ENCODE peak calls at places on chromosomes 13 and 19, in four cellular contexts. D, F, K and P are unnamed samples.
A peak's percentile ranks its signal among the peaks of the same experiment; 100 is the strongest.

GRCh38 chr13:24540236-24541126 is 27.9 kb upstream of the PARP4 start:
- DNase-seq in D (peak; percentile 32), F (no peak), K (peak; percentile 2), P (peak; percentile 5)

GRCh38 chr19:46713781-46714522 is 3.0 kb downstream of the PRKD2 start:
- DNase-seq in D (peak; percentile 94), F (no peak), K (peak; percentile 75), P (peak; percentile 63)

GRCh38 chr19:45677351-45678230 is 9.6 kb downstream of the GIPR start:
- DNase-seq in D (peak; percentile 51), F (peak; percentile 81), K (peak; percentile 94), P (peak; percentile 90)

GRCh38 chr13:104382941-104383340 is 1316.7 kb upstream of the SLC10A2 start:
- DNase-seq in D (no peak), F (no peak), K (no peak), P (no peak)

GRCh38 chr19:55117063-55117635 is 288 bp downstream of the PPP1R12C start:
- DNase-seq in D (no peak), F (no peak), K (no peak), P (peak; percentile 37)

GRCh38 chr13:61774903-61775302 is 359.3 kb upstream of the PCDH20 start:
- DNase-seq in D (no peak), F (no peak), K (no peak), P (no peak)

GRCh38 chr19:1080360-1081161 is 13.6 kb downstream of the ARHGAP45 start:
- DNase-seq in D (no peak), F (no peak), K (no peak), P (no peak)

GRCh38 chr13:39982745-39983144 is 327.3 kb downstream of the COG6 start:
- DNase-seq in D (no peak), F (no peak), K (no peak), P (no peak)

GRCh38 chr19:46828484-46828883 is 22.2 kb downstream of the AP2S1 start:
- DNase-seq in D (no peak), F (no peak), K (no peak), P (no peak)

GRCh38 chr19:56942749-56943148 is 102.2 kb upstream of the PEG3 start:
- DNase-seq in D (peak; percentile 12), F (no peak), K (no peak), P (no peak)

GRCh38 chr13:99280166-99280565 is 22.0 kb upstream of the GPR18 start:
- DNase-seq in D (no peak), F (no peak), K (no peak), P (no peak)

GRCh38 chr13:49690133-49690989 is 925 bp downstream of the EBPL start:
- DNase-seq in D (peak; percentile 19), F (no peak), K (peak; percentile 89), P (peak; percentile 38)

GRCh38 chr13:50227356-50227755 is 212.1 kb downstream of the KCNRG start:
- DNase-seq in D (no peak), F (no peak), K (no peak), P (no peak)

GRCh38 chr13:110478405-110479214 is 82.9 kb downstream of the RAB20 start:
- DNase-seq in D (no peak), F (no peak), K (no peak), P (no peak)

GRCh38 chr13:44158741-44159632 is 214.6 kb upstream of the SERP2 start:
- DNase-seq in D (no peak), F (no peak), K (no peak), P (no peak)

GRCh38 chr13:38758278-38758677 is 71.4 kb downstream of the FREM2 start:
- DNase-seq in D (no peak), F (no peak), K (no peak), P (no peak)

GRCh38 chr19:55206664-55207500 is 2.4 kb downstream of the PTPRH start:
- DNase-seq in D (peak; percentile 98), F (no peak), K (peak; percentile 93), P (peak; percentile 77)

GRCh38 chr13:106691251-106691650 is 123.3 kb upstream of the ARGLU1 start:
- DNase-seq in D (no peak), F (no peak), K (no peak), P (no peak)

GRCh38 chr19:7871530-7872305 is 2.5 kb downstream of the PRR36 start:
- DNase-seq in D (peak; percentile 85), F (peak; percentile 38), K (peak; percentile 83), P (peak; percentile 79)

GRCh38 chr19:11203194-11204075 is 6.1 kb upstream of the KANK2 start:
- DNase-seq in D (peak; percentile 89), F (no peak), K (peak; percentile 35), P (peak; percentile 73)

GRCh38 chr13:49308104-49308875 is 60.6 kb downstream of the CDADC1 start:
- DNase-seq in D (no peak), F (no peak), K (peak; percentile 63), P (no peak)

GRCh38 chr19:52453324-52454094 is at the start of gene ZNF578:
- DNase-seq in D (peak; percentile 63), F (no peak), K (no peak), P (no peak)

GRCh38 chr19:14683439-14683838 is 6.4 kb upstream of the ZNF333 start:
- DNase-seq in D (no peak), F (no peak), K (no peak), P (no peak)

GRCh38 chr19:32318884-32319520 is 26.4 kb upstream of the ZNF507 start:
- DNase-seq in D (peak; percentile 50), F (no peak), K (no peak), P (peak; percentile 60)

GRCh38 chr13:28012896-28013295 is 24.4 kb upstream of the URAD start:
- DNase-seq in D (no peak), F (peak; percentile 74), K (no peak), P (no peak)

GRCh38 chr13:80712026-80712425 is 371.1 kb upstream of the SPRY2 start:
- DNase-seq in D (no peak), F (no peak), K (no peak), P (no peak)

GRCh38 chr13:106118050-106118449 is 417.4 kb downstream of the EFNB2 start:
- DNase-seq in D (no peak), F (no peak), K (no peak), P (no peak)

GRCh38 chr19:50835103-50835784 is 1.9 kb upstream of the KLK15 start:
- DNase-seq in D (no peak), F (no peak), K (no peak), P (no peak)

GRCh38 chr13:37306778-37307544 is 201.5 kb upstream of the CSNK1A1L start:
- DNase-seq in D (no peak), F (no peak), K (no peak), P (no peak)

GRCh38 chr13:44651724-44652123 is 75.6 kb upstream of the TSC22D1 start:
- DNase-seq in D (no peak), F (no peak), K (no peak), P (no peak)

GRCh38 chr19:36939153-36939552 is 23.0 kb downstream of the ZNF568 start:
- DNase-seq in D (no peak), F (no peak), K (no peak), P (no peak)

GRCh38 chr19:13756210-13756609 is 8.1 kb upstream of the MRI1 start:
- DNase-seq in D (no peak), F (no peak), K (no peak), P (no peak)

GRCh38 chr13:66410314-66410713 is 819.8 kb downstream of the PCDH9 start:
- DNase-seq in D (no peak), F (no peak), K (no peak), P (no peak)
- TF ChIP-seq TARDBP in D (no peak), F (no peak), K (no peak), P (no peak)

GRCh38 chr13:100584901-100585300 is 3.7 kb downstream of the GGACT start:
- DNase-seq in D (no peak), F (no peak), K (no peak), P (no peak)
- TF ChIP-seq FOXM1 in D (no peak), F (no peak), K (no peak), P (no peak)

GRCh38 chr19:30395283-30395682 is 23.1 kb downstream of the ZNF536 start:
- DNase-seq in D (no peak), F (no peak), K (no peak), P (no peak)
- TF ChIP-seq TARDBP in D (no peak), F (no peak), K (no peak), P (no peak)

GRCh38 chr19:35518313-35518712 is 4.9 kb upstream of the DMKN start:
- DNase-seq in D (no peak), F (no peak), K (no peak), P (no peak)
- TF ChIP-seq FOXM1 in D (no peak), F (no peak), K (no peak), P (no peak)